ENCODE peak calls at places on chromosomes 13 and 19, in six cellular contexts. P, A, X, H, L and E are unnamed samples.

GRCh38 chr13:37752156-37752555 is 117.4 kb downstream of the TRPC4 start:
- DNase-seq in P (peak; percentile 5), A (no peak), X (no peak), H (no peak), L (no peak), E (no peak)

GRCh38 chr19:50967924-50968708 is 1.3 kb downstream of the KLK6 start:
- DNase-seq in P (no peak), A (no peak), X (no peak), H (no peak), L (no peak), E (no peak)

GRCh38 chr19:19171821-19172532 is 1.9 kb upstream of the MEF2B start:
- DNase-seq in P (no peak), A (peak; percentile 34), X (no peak), H (no peak), L (no peak), E (no peak)

GRCh38 chr13:111947876-111948275 is 119.1 kb upstream of the SOX1 start:
- DNase-seq in P (no peak), A (no peak), X (no peak), H (no peak), L (no peak), E (no peak)

GRCh38 chr13:85383291-85383690 is 415.9 kb downstream of the SLITRK6 start:
- DNase-seq in P (no peak), A (no peak), X (no peak), H (no peak), L (no peak), E (no peak)

GRCh38 chr19:771332-771785 is 20.4 kb downstream of the MISP start:
- DNase-seq in P (no peak), A (peak; percentile 52), X (no peak), H (peak; percentile 82), L (no peak), E (peak; percentile 60)

GRCh38 chr13:24148414-24149305 is 11.9 kb upstream of the SPATA13 start:
- DNase-seq in P (no peak), A (peak; percentile 99), X (no peak), H (peak; percentile 45), L (no peak), E (peak; percentile 96)

GRCh38 chr13:21638319-21639282 is 32.3 kb upstream of the FGF9 start:
- DNase-seq in P (no peak), A (peak; percentile 32), X (peak; percentile 49), H (peak; percentile 29), L (no peak), E (peak; percentile 55)

GRCh38 chr19:35347171-35347929 is at the start of gene FFAR1:
- DNase-seq in P (no peak), A (no peak), X (no peak), H (no peak), L (no peak), E (no peak)

GRCh38 chr13:36212789-36213188 is 1.6 kb downstream of the SOHLH2 start:
- DNase-seq in P (no peak), A (no peak), X (no peak), H (no peak), L (no peak), E (no peak)

GRCh38 chr19:33416307-33417215 is 43.1 kb downstream of the CEBPG start:
- DNase-seq in P (peak; percentile 57), A (no peak), X (peak; percentile 66), H (peak; percentile 78), L (peak; percentile 61), E (peak; percentile 76)

GRCh38 chr19:5948697-5949564 is 29.0 kb downstream of the RANBP3 start:
- DNase-seq in P (no peak), A (no peak), X (peak; percentile 56), H (no peak), L (no peak), E (no peak)

GRCh38 chr13:65679240-65679639 is 1550.9 kb downstream of the PCDH9 start:
- DNase-seq in P (no peak), A (peak; percentile 53), X (no peak), H (no peak), L (no peak), E (no peak)

GRCh38 chr19:42362891-42363440 is 27.1 kb downstream of the CNFN start:
- DNase-seq in P (no peak), A (no peak), X (no peak), H (no peak), L (no peak), E (no peak)

GRCh38 chr13:70310720-70311119 is 202.5 kb upstream of the KLHL1 start:
- DNase-seq in P (no peak), A (no peak), X (no peak), H (no peak), L (no peak), E (peak; percentile 85)